ENCODE peak calls at places on chromosomes 11 and 22, in seven cellular contexts. J, I, W, T, F, B and U are unnamed samples.

GRCh38 chr11:10454902-10455631 is at the start of gene AMPD3:
- DNase-seq in J (peak; percentile 21), I (peak; percentile 88), W (peak; percentile 56), T (peak; percentile 90), F (peak; percentile 90), B (no peak), U (no peak)

GRCh38 chr11:70127653-70128434 is 49.7 kb downstream of the ANO1 start:
- DNase-seq in J (no peak), I (no peak), W (no peak), T (peak; percentile 42), F (no peak), B (no peak), U (no peak)

GRCh38 chr11:30016588-30017363 is at the start of gene KCNA4:
- DNase-seq in J (no peak), I (no peak), W (no peak), T (no peak), F (no peak), B (peak; percentile 68), U (no peak)

GRCh38 chr11:9606799-9607510 is 33.5 kb downstream of the WEE1 start:
- DNase-seq in J (no peak), I (no peak), W (peak; percentile 57), T (no peak), F (no peak), B (no peak), U (peak; percentile 36)

GRCh38 chr22:48709976-48710375 is 1117.7 kb downstream of the BRD1 start:
- DNase-seq in J (no peak), I (no peak), W (no peak), T (no peak), F (no peak), B (peak; percentile 49), U (no peak)

GRCh38 chr11:6385046-6385777 is 5.1 kb upstream of the SMPD1 start:
- DNase-seq in J (no peak), I (no peak), W (no peak), T (no peak), F (no peak), B (no peak), U (no peak)

GRCh38 chr11:10894666-10895065 is 36.8 kb upstream of the ZBED5 start:
- DNase-seq in J (no peak), I (no peak), W (no peak), T (no peak), F (no peak), B (no peak), U (no peak)

GRCh38 chr11:37788141-37788877 is 1190.3 kb upstream of the RAG2 start:
- DNase-seq in J (no peak), I (no peak), W (no peak), T (peak; percentile 89), F (peak; percentile 76), B (no peak), U (peak; percentile 12)

GRCh38 chr11:126662055-126662790 is 306.7 kb downstream of the ST3GAL4 start:
- DNase-seq in J (no peak), I (no peak), W (no peak), T (no peak), F (no peak), B (no peak), U (no peak)

GRCh38 chr11:75334402-75334891 is 17.0 kb downstream of the ARRB1 start:
- DNase-seq in J (no peak), I (no peak), W (no peak), T (no peak), F (no peak), B (no peak), U (no peak)

GRCh38 chr11:107752508-107752907 is 40.7 kb upstream of the SLN start:
- DNase-seq in J (no peak), I (no peak), W (no peak), T (no peak), F (no peak), B (no peak), U (no peak)

GRCh38 chr11:107752954-107753822 is 41.3 kb upstream of the SLN start:
- DNase-seq in J (no peak), I (no peak), W (no peak), T (no peak), F (no peak), B (no peak), U (no peak)

GRCh38 chr11:107756553-107756952 is 44.7 kb upstream of the SLN start:
- DNase-seq in J (no peak), I (no peak), W (no peak), T (no peak), F (no peak), B (no peak), U (no peak)

DNA sequence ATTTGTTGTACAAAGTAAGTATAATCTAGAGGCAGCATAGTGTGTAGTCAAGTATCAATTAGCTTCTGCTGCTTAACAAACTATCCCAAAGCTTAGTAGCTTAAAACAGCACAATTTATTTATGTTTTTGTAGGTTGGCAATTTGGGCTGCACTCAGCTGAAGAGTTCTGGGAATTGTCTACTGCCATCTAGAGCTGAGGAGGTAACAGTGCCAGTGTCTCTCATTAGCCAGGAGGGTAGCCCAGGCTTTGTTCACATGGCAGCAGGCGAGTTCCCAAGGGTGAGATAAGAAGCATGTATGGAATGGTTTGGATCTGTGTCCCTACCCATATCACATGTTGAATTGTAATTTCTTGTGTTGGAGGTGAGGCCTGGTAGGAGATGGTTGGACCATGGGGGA is 45.8 kb upstream of the SLN start:
- DNase-seq in J (no peak), I (no peak), W (no peak), T (no peak), F (no peak), B (no peak), U (no peak)
- TF ChIP-seq CTCF in J (no peak), I (no peak), W (peak; percentile 62), T (peak; percentile 9), F (no peak), B (no peak), U (no peak)

GRCh38 chr22:29154364-29155048 is 51.2 kb upstream of the EMID1 start:
- DNase-seq in J (peak; percentile 76), I (peak; percentile 88), W (peak; percentile 54), T (peak; percentile 58), F (peak; percentile 10), B (peak; percentile 86), U (peak; percentile 87)

GRCh38 chr22:29155966-29156365 is 49.7 kb upstream of the EMID1 start:
- DNase-seq in J (no peak), I (no peak), W (no peak), T (no peak), F (no peak), B (peak; percentile 52), U (no peak)

GRCh38 chr22:29157759-29158535 is 47.7 kb upstream of the EMID1 start:
- DNase-seq in J (no peak), I (no peak), W (peak; percentile 17), T (no peak), F (no peak), B (peak; percentile 51), U (no peak)

GRCh38 chr22:29158546-29158945 is 47.1 kb upstream of the EMID1 start:
- DNase-seq in J (no peak), I (no peak), W (no peak), T (peak; percentile 6), F (no peak), B (peak; percentile 12), U (no peak)

GRCh38 chr22:29156507-29156906 is 49.2 kb upstream of the EMID1 start:
- DNase-seq in J (no peak), I (no peak), W (no peak), T (no peak), F (no peak), B (peak; percentile 60), U (no peak)
- TF ChIP-seq CTCF in J (no peak), I (no peak), W (peak; percentile 15), T (peak; percentile 32), F (peak; percentile 13), B (no peak), U (no peak)

GRCh38 chr11:34181856-34182405 is 76.5 kb downstream of the NAT10 start:
- DNase-seq in J (no peak), I (peak; percentile 24), W (no peak), T (no peak), F (no peak), B (no peak), U (no peak)
- TF ChIP-seq CTCF in J (no peak), I (no peak), W (no peak), T (no peak), F (no peak), B (no peak), U (no peak)

DNA sequence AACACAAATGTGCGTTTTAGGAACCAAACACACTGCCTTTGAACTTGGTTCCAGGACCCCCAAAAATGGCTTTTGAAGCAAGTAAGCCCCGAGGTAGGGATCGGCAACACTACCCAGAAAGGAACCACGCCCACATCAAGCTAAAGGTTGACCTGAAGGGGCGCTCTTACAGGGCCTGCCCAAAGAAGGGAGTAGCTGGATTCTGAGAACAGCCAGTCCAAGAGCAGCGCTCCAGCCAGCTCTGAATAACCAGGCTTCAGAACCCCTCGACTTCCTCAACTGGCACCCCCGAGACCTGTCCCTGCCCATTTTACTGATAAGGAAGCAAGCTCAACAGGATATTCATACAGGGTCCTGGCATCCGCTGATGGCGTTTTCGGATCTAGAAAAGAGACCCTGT is 18.9 kb upstream of the MOB2 start:
- DNase-seq in J (no peak), I (peak; percentile 21), W (no peak), T (no peak), F (no peak), B (peak; percentile 30), U (no peak)
- TF ChIP-seq CTCF in J (no peak), I (no peak), W (peak; percentile 62), T (no peak), F (no peak), B (no peak), U (no peak)

GRCh38 chr22:17119481-17120202 is 1.5 kb downstream of the TMEM121B start:
- DNase-seq in J (peak; percentile 44), I (peak; percentile 80), W (no peak), T (no peak), F (no peak), B (peak; percentile 84), U (peak; percentile 55)
- TF ChIP-seq CTCF in J (no peak), I (peak; percentile 56), W (peak; percentile 57), T (peak; percentile 24), F (peak; percentile 11), B (peak; percentile 46), U (peak; percentile 42)